ENCODE peak calls at places on chromosomes 7 and 10, in eight cellular contexts. J is gastrocnemius medialis, Z is tibial nerve, I is breast epithelium, Q is transverse colon, F is heart left ventricle, T is Peyer's patch, H is uterus. V is an unnamed sample.
A peak's percentile ranks its signal among the peaks of the same experiment; 100 is the strongest.

GRCh38 chr10:90579602-90580242 is 278.1 kb downstream of the HTR7 start:
- DNase-seq in I (no peak), J (no peak), T (no peak), F (no peak), H (no peak), Q (no peak), Z (no peak), V (no peak)

GRCh38 chr7:71752171-71752935 is 620.4 kb downstream of the GALNT17 start:
- DNase-seq in Z (no peak), J (no peak), H (no peak), I (no peak), T (no peak), F (no peak), Q (peak; percentile 28), V (peak; percentile 77)

GRCh38 chr7:6350057-6350752 is 77.8 kb upstream of the CYTH3 start:
- DNase-seq in F (no peak), T (no peak), I (no peak), J (no peak), Q (no peak), H (no peak), Z (no peak), V (no peak)

GRCh38 chr7:33842141-33842540 is 63.2 kb upstream of the BMPER start:
- DNase-seq in Z (no peak), T (no peak), Q (no peak), I (no peak), J (no peak), F (no peak), H (no peak), V (no peak)

GRCh38 chr7:17380696-17381662 is 82.5 kb downstream of the AHR start:
- DNase-seq in Q (no peak), H (no peak), F (no peak), Z (no peak), I (no peak), T (no peak), J (no peak), V (no peak)

GRCh38 chr10:131978851-131979250 is 2.9 kb downstream of the BNIP3 start:
- DNase-seq in I (peak; percentile 43), T (no peak), J (no peak), Z (no peak), H (no peak), F (no peak), Q (no peak), V (no peak)

GRCh38 chr7:120539321-120539720 is 266.3 kb downstream of the KCND2 start:
- DNase-seq in J (no peak), Q (no peak), I (no peak), Z (no peak), H (no peak), F (no peak), T (no peak), V (no peak)

GRCh38 chr7:734214-734613 is 7.1 kb upstream of the PRKAR1B start:
- DNase-seq in Q (no peak), T (no peak), I (no peak), J (no peak), Z (no peak), F (no peak), H (no peak), V (no peak)

GRCh38 chr7:83210459-83210858 is 47.8 kb upstream of the PCLO start:
- DNase-seq in F (no peak), I (no peak), H (no peak), Z (no peak), T (no peak), J (no peak), Q (no peak), V (no peak)

GRCh38 chr7:52260046-52260665 is 775.3 kb upstream of the POM121L12 start:
- DNase-seq in T (no peak), I (no peak), Q (no peak), Z (no peak), J (no peak), F (no peak), H (no peak), V (no peak)

GRCh38 chr7:151025924-151026671 is 1.8 kb upstream of the ATG9B start:
- DNase-seq in F (no peak), Q (no peak), Z (no peak), T (no peak), J (no peak), I (no peak), H (no peak), V (no peak)

GRCh38 chr7:87146740-87147386 is 5.4 kb upstream of the DMTF1 start:
- DNase-seq in J (peak; percentile 33), I (peak; percentile 46), T (peak; percentile 44), Q (no peak), Z (no peak), H (no peak), F (peak; percentile 29), V (no peak)

GRCh38 chr7:117143066-117143465 is 179.8 kb downstream of the WNT2 start:
- DNase-seq in T (no peak), F (no peak), Z (no peak), Q (no peak), J (no peak), I (no peak), H (no peak), V (no peak)

GRCh38 chr10:125023862-125024495 is 82.1 kb downstream of the ZRANB1 start:
- DNase-seq in Q (peak; percentile 62), H (peak; percentile 60), J (peak; percentile 77), Z (peak; percentile 45), F (peak; percentile 87), T (peak; percentile 68), I (no peak), V (peak; percentile 75)

GRCh38 chr7:726854-727103 is 280 bp downstream of the DNAAF5 start:
- DNase-seq in J (no peak), Z (no peak), T (no peak), F (no peak), H (no peak), I (peak; percentile 33), Q (no peak), V (no peak)

DNA sequence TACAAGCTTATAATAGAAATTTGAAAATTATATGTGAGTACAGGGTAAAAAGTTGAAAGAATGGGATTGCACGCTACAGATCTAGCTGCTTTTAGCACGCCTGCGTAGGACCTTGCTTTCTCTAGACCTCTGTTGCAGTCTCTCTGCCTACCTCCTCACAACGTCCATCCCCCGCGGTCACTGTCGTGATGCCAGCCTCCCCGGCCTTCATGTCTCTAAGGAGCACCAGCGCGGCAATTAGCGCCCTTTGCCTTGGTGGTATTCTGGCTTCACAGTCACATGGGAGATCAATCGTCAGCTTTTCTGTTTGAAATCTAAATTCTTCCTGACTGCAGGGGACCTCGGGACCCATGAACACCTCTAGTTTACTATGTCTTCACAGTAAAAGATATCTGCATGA is 131.3 kb downstream of the EGFR start:
- DNase-seq in T (no peak), Z (no peak), H (no peak), I (no peak), J (peak; percentile 58), Q (no peak), F (no peak), V (no peak)
- TF ChIP-seq POLR2A in T (no peak), Z (no peak), H (no peak), I (no peak), J (no peak), Q (no peak), F (no peak), V (no peak)

DNA sequence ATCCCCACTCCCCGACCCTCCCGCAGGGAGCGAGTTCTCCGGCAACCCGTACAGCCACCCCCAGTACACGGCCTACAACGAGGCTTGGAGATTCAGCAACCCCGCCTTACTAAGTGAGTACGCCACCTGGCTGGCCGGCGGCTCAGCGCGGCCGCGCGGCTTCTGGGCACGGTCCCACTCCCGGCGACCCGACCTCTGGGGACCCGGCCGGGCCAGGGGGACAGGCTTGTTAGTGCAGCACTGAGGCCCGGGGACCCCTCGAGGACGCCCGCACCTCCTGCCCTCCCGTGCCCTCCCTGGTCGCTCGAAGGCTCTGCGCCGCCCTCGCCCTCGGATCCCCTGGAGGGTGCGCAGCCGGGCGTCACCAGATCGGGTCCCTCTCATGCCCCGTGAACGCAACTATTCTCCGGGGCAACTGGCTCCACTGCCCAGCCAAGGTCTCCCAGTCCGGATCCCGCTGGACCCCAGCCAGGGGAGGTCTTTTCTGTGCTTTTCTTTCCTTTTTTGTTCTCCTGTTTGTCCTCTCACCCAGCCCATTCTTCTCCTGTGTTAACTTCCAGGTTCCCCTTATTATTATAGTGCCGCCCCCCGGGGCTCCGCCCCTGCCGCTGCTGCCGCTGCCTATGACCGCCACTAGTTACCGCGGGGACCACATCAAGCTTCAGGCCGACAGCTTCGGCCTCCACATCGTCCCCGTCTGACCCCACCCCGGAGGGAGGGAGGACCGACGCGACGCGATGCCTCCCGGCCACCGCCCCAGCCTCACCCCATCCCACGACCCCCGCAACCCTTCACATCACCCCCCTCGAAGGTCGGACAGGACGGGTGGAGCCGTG is 81.8 kb downstream of the PAX2 start:
- DNase-seq in I (peak; percentile 52), Z (no peak), Q (peak; percentile 23), H (no peak), F (no peak), J (no peak), T (peak; percentile 54), V (peak; percentile 38)
- TF ChIP-seq CTCF in I (no peak), Z (no peak), Q (no peak), H (no peak), F (no peak), J (no peak), T (peak; percentile 15), V (no peak)

DNA sequence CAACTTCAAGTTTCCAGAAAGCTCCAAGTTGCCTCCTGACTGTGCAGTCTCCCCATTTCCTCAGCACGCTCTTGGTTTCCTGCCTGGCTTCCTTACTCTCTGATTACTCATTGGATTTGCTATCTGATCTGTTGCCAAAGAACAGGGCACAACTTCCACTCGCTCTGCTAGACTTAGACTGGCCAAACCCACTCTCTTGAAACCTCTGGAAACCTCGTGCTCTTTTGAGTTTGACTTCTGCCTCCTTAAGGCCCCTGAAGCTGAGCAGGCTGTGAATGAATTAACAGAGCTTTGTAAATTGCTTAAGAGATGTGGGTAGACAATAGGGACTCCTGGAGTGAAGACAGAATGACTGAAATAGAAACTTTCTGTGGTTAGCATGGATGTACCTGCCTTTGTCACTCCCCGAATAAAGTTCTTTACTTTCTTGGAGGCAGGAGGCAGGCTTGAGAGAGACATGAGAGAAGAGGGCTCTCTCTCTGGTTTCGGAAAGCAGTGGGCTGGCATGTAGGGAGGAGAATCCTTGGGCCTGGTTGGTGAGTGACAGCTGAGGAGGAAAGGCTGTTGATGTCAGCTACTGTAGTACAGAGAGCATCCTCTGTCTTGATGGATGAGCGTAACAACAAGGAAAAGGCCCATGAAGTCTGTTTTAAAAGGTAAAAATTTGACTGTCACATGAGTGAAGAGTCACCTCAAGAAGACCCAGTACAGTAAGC is 70.8 kb downstream of the CHN2 start:
- DNase-seq in Q (no peak), J (no peak), H (no peak), I (no peak), Z (peak; percentile 32), T (no peak), F (no peak), V (no peak)
- H3K27ac ChIP-seq in Q (no peak overlapping the region), J (no peak overlapping the region), H (peak overlapping the region; percentile 54), I (no peak overlapping the region), Z (no peak overlapping the region), T (no peak overlapping the region), F (no peak overlapping the region), V (peak overlapping the region; percentile 20)

GRCh38 chr10:69242037-69242843 is 22.1 kb downstream of the HKDC1 start:
- DNase-seq in Q (no peak), I (no peak), J (no peak), H (no peak), F (no peak), T (no peak), Z (no peak), V (no peak)
- TF ChIP-seq POLR2A in Q (no peak), I (no peak), J (no peak), H (no peak), F (no peak), T (no peak), Z (no peak), V (no peak)

DNA sequence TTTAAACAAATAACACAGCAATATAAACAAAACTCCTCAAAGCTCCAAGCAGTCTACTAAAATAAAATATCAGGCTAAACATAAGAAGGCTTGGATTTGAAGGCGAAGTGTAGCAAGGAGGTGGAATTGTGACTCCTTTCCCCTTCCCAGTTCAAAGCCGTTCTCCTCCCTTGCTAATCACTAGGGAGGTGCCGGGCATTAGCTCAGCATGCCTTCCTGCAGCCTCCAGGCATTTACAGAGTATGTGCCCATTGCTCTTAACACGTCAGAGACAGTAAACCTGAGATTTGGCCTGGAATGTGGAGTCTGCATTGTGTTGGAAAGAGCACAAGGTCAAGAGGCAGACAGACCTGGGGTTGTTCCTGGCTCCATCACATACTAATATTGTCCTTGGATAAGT is 15.6 kb downstream of the CNNM1 start:
- DNase-seq in H (no peak), F (no peak), T (no peak), I (no peak), J (no peak), Z (no peak), Q (no peak), V (no peak)
- TF ChIP-seq CTCF in H (no peak), F (no peak), T (no peak), I (no peak), J (no peak), Z (no peak), Q (no peak), V (no peak)